ENCODE peak calls at places on chromosomes 1 and 21, in five cellular contexts. One of them, this sample, is unnamed. For H3K4me1, the result is how much of the 10 kb centered on the place peaks cover.

GRCh38 chr1:94094466-94095111 is 26.4 kb downstream of the ABCA4 start:
- DNase-seq in mesenchymal stem cell: no peak
- DNase-seq in H9: no peak
- DNase-seq in H1: no peak
- DNase-seq in neuronal stem cell: no peak
- DNase-seq in this sample: no peak

GRCh38 chr1:161335796-161336195 is 21.6 kb downstream of the SDHC start:
- DNase-seq in mesenchymal stem cell: no peak
- DNase-seq in H9: no peak
- DNase-seq in H1: no peak
- DNase-seq in neuronal stem cell: no peak
- DNase-seq in this sample: no peak

GRCh38 chr1:27412502-27412901 is 20.1 kb downstream of the GPR3 start:
- DNase-seq in mesenchymal stem cell: no peak
- DNase-seq in H9: no peak
- DNase-seq in H1: no peak
- DNase-seq in neuronal stem cell: no peak
- DNase-seq in this sample: no peak

GRCh38 chr1:53735261-53735660 is 3.7 kb downstream of the GLIS1 start:
- DNase-seq in mesenchymal stem cell: no peak
- DNase-seq in H9: no peak
- DNase-seq in H1: no peak
- DNase-seq in neuronal stem cell: no peak
- DNase-seq in this sample: no peak

GRCh38 chr1:54407957-54408700 is 1.9 kb upstream of the SSBP3 start:
- DNase-seq in mesenchymal stem cell: peak
- DNase-seq in H9: no peak
- DNase-seq in H1: no peak
- DNase-seq in neuronal stem cell: no peak
- DNase-seq in this sample: peak

GRCh38 chr21:20999567-21000169 is 1.5 kb downstream of the NCAM2 start:
- DNase-seq in mesenchymal stem cell: peak
- DNase-seq in H9: peak
- DNase-seq in H1: peak
- DNase-seq in neuronal stem cell: peak
- DNase-seq in this sample: peak

GRCh38 chr1:51320967-51321923 is 9.1 kb downstream of the TTC39A start:
- DNase-seq in mesenchymal stem cell: peak
- DNase-seq in H9: no peak
- DNase-seq in H1: no peak
- DNase-seq in neuronal stem cell: no peak
- DNase-seq in this sample: no peak

GRCh38 chr1:42996384-42996991 is 37.8 kb upstream of the SLC2A1 start:
- DNase-seq in mesenchymal stem cell: no peak
- DNase-seq in H9: no peak
- DNase-seq in H1: no peak
- DNase-seq in neuronal stem cell: no peak
- DNase-seq in this sample: no peak

GRCh38 chr1:59366352-59366751 is 69.5 kb downstream of the FGGY start:
- DNase-seq in mesenchymal stem cell: no peak
- DNase-seq in H9: no peak
- DNase-seq in H1: no peak
- DNase-seq in neuronal stem cell: no peak
- DNase-seq in this sample: no peak

GRCh38 chr21:20083336-20083735 is 914.9 kb upstream of the NCAM2 start:
- DNase-seq in mesenchymal stem cell: no peak
- DNase-seq in H9: no peak
- DNase-seq in H1: no peak
- DNase-seq in neuronal stem cell: no peak
- DNase-seq in this sample: no peak

GRCh38 chr1:76944942-76945341 is 77.7 kb downstream of the ST6GALNAC5 start:
- DNase-seq in mesenchymal stem cell: no peak
- DNase-seq in H9: no peak
- DNase-seq in H1: no peak
- DNase-seq in neuronal stem cell: no peak
- DNase-seq in this sample: no peak

GRCh38 chr1:213997031-213997771 is 9.4 kb downstream of the PROX1 start:
- DNase-seq in mesenchymal stem cell: no peak
- DNase-seq in H9: no peak
- DNase-seq in H1: no peak
- DNase-seq in neuronal stem cell: no peak
- DNase-seq in this sample: no peak

DNA sequence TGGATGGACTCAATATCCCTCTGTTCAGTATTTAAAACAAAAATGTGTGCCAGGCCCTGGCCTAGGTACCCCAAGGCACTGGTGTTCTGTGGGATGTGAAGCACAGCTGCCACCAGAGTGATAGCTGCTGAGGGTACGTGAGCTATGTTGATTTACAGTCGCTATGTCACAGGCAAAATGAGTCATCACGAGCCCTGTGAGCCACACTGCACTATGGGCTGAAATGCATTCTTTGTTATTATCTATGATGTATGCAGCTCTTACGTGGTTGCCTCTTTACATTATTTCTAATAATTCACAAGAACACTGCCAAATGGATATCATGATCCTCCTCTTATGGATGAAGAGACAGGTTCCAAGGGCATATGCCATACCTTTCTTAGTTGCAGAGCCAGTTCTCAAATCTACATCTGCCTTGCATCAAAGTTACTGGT is 2.1 kb downstream of the TEX38 start:
- DNase-seq in mesenchymal stem cell: peak
- DNase-seq in H9: no peak
- DNase-seq in H1: no peak
- DNase-seq in neuronal stem cell: no peak
- DNase-seq in this sample: peak
- H2BK12ac ChIP-seq in mesenchymal stem cell: no peak
- H2BK12ac ChIP-seq in H9: no peak
- H2BK12ac ChIP-seq in H1: no peak
- H2BK12ac ChIP-seq in neuronal stem cell: no peak
- H2BK12ac ChIP-seq in this sample: no peak

GRCh38 chr1:154272217-154272998 is at the start of gene HAX1:
- DNase-seq in mesenchymal stem cell: peak
- DNase-seq in H9: peak
- DNase-seq in H1: peak
- DNase-seq in neuronal stem cell: peak
- DNase-seq in this sample: peak
- H3K4me1 ChIP-seq in mesenchymal stem cell: under half
- H3K4me1 ChIP-seq in H9: under half
- H3K4me1 ChIP-seq in H1: under half
- H3K4me1 ChIP-seq in neuronal stem cell: under half
- H3K4me1 ChIP-seq in this sample: under half

GRCh38 chr21:15064576-15065380 is at the start of gene NRIP1:
- DNase-seq in mesenchymal stem cell: peak
- DNase-seq in H9: peak
- DNase-seq in H1: peak
- DNase-seq in neuronal stem cell: peak
- DNase-seq in this sample: peak
- H3K14ac ChIP-seq in mesenchymal stem cell: peak
- H3K14ac ChIP-seq in H9: peak
- H3K14ac ChIP-seq in H1: peak
- H3K14ac ChIP-seq in neuronal stem cell: peak
- H3K14ac ChIP-seq in this sample: peak

GRCh38 chr1:71542155-71542554 is 461.3 kb upstream of the ZRANB2 start:
- DNase-seq in mesenchymal stem cell: no peak
- DNase-seq in H9: no peak
- DNase-seq in H1: no peak
- DNase-seq in neuronal stem cell: no peak
- DNase-seq in this sample: no peak
- H2BK12ac ChIP-seq in mesenchymal stem cell: no peak
- H2BK12ac ChIP-seq in H9: no peak
- H2BK12ac ChIP-seq in H1: no peak
- H2BK12ac ChIP-seq in neuronal stem cell: no peak
- H2BK12ac ChIP-seq in this sample: no peak

DNA sequence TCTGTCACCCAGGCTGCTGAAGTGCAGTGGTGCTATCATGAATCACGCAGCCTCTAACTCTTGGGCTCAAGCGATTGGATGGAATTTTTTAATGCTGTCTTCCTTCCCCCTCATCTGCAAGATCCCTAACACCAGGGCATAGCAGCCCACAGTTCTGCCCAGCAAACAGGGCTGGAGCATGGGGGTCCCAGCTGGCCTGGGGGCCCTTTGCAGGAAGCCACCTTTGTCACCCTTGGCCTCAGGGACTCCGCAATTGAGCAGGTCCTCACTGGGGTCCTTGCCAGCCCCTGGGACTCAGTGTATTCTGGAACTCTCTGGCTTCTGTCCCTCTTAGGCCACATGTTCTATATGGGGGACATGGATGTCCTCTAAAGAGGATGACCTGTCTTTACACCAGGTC is 13.1 kb upstream of the EDN2 start:
- DNase-seq in mesenchymal stem cell: no peak
- DNase-seq in H9: no peak
- DNase-seq in H1: no peak
- DNase-seq in neuronal stem cell: no peak
- DNase-seq in this sample: no peak
- H3K4me1 ChIP-seq in mesenchymal stem cell: half or more
- H3K4me1 ChIP-seq in H9: under half
- H3K4me1 ChIP-seq in H1: under half
- H3K4me1 ChIP-seq in neuronal stem cell: under half
- H3K4me1 ChIP-seq in this sample: under half

DNA sequence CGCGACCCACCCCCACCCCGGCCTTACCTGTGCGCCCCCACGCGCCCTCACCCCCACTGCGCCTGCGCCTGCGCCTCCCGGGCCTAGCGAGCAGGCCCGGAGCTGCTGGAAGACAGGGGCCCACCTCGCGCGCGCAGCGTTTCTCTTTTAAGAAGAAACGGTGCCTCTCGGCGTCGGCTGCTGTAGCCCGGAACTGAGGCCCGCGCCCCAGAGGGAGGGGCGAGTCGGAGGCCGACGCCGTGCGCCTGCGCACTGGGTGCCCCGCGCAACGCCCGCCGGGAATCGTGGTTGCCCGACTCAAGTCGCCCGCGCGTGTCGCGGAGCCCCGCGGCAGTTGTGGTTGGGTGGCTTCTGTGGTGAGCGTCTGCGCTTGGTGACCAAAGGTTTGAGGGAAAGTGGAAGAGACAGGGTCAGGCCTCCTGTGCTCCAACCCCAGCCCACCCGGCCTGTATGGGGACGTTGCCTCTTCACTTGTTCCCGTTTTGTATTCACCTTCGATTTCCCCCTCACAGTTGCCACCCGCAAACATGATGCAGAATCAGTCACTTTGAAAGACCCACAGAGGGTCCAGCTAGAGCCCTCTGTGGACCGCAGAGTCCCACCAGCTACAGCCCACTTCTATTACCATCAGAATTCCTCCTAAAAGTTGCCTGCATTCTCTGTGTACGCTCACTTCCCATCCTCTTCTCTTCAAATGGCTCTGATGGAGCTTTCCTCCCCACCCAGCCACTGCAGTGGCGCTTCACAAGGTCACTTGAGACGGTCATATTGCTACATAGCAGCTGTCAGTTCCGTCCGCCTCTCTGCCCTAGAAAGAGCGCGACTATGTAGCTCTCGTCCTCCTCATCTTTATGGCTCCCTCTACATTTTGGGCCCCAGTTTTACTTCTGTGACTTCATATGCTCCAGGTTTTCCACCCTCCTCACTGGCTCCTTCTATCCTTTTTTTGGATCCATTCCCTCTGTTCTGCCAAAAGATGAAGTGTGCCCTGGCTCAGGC is at the start of gene ZNF692:
- DNase-seq in mesenchymal stem cell: peak
- DNase-seq in H9: peak
- DNase-seq in H1: peak
- DNase-seq in neuronal stem cell: peak
- DNase-seq in this sample: peak
- H3K14ac ChIP-seq in mesenchymal stem cell: peak
- H3K14ac ChIP-seq in H9: peak
- H3K14ac ChIP-seq in H1: no peak
- H3K14ac ChIP-seq in neuronal stem cell: peak
- H3K14ac ChIP-seq in this sample: peak

GRCh38 chr21:37873655-37874054 is 42.6 kb downstream of the KCNJ6 start:
- DNase-seq in mesenchymal stem cell: no peak
- DNase-seq in H9: no peak
- DNase-seq in H1: no peak
- DNase-seq in neuronal stem cell: no peak
- DNase-seq in this sample: peak
- H2BK12ac ChIP-seq in mesenchymal stem cell: no peak
- H2BK12ac ChIP-seq in H9: no peak
- H2BK12ac ChIP-seq in H1: no peak
- H2BK12ac ChIP-seq in neuronal stem cell: no peak
- H2BK12ac ChIP-seq in this sample: no peak

DNA sequence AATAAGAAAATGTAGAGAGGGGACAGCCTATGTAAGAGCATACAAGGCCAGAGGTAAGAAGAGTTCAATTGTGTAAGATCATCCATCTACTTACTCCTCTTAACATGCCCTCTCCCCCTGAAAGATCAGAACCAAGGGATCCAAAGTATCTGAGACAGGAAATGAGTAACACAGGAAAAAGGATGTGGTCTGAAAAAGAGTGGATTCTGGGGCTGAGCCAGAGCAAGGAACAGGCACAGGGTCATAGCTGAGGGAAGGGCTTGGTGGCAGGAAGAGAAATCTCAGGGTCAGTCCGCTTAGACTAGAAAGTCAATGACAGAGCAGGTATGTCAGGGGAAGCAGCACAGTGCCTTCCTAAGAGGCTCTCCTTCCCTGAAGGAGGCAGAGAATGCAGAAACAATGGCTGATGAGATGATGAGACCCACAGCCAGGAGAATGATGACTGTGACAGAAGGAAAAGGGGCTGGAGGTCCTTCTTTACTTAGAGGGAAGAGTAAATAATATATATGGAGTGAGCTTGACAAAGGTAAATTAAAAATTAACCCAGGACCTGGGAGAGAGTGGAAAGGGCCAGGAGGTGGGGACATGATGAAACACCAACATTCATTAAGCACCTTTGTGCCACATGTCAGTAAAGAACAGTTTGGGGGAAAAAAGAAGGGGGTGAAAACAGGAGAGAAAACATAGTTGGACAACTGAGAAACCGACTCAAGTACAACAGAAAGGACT is 26.2 kb upstream of the A3GALT2 start:
- DNase-seq in mesenchymal stem cell: peak
- DNase-seq in H9: no peak
- DNase-seq in H1: no peak
- DNase-seq in neuronal stem cell: no peak
- DNase-seq in this sample: peak
- H3K4me1 ChIP-seq in mesenchymal stem cell: under half
- H3K4me1 ChIP-seq in H9: under half
- H3K4me1 ChIP-seq in H1: under half
- H3K4me1 ChIP-seq in neuronal stem cell: under half
- H3K4me1 ChIP-seq in this sample: under half

DNA sequence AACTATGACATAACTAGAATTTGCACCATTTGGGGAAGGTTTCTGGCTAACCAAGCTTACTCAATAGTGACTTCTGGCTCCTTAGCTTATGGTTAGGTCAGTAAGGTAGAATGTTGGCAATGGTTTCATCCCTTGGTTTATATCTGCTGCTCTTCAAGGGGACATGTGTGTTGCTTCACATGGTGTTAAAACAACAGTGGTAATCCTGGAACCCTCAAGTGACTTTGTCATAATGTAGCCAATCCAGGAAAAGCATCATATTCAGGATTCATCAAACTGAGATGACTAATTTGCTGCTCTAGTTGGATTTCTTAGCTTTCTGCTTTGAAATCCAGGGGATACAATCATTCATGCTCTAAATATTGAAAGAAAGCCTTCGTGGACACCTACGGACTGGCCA is 108.6 kb downstream of the RGL1 start:
- DNase-seq in mesenchymal stem cell: no peak
- DNase-seq in H9: no peak
- DNase-seq in H1: no peak
- DNase-seq in neuronal stem cell: no peak
- DNase-seq in this sample: no peak
- H3K14ac ChIP-seq in mesenchymal stem cell: no peak
- H3K14ac ChIP-seq in H9: no peak
- H3K14ac ChIP-seq in H1: no peak
- H3K14ac ChIP-seq in neuronal stem cell: no peak
- H3K14ac ChIP-seq in this sample: no peak

GRCh38 chr21:26135520-26135919 is 35.0 kb downstream of the APP start:
- DNase-seq in mesenchymal stem cell: no peak
- DNase-seq in H9: no peak
- DNase-seq in H1: no peak
- DNase-seq in neuronal stem cell: no peak
- DNase-seq in this sample: no peak
- H2BK12ac ChIP-seq in mesenchymal stem cell: no peak
- H2BK12ac ChIP-seq in H9: no peak
- H2BK12ac ChIP-seq in H1: no peak
- H2BK12ac ChIP-seq in neuronal stem cell: no peak
- H2BK12ac ChIP-seq in this sample: no peak